ENCODE peak calls at places on chromosomes 13 and 19, in four cellular contexts. Q is body of pancreas, M is ascending aorta, B is cardiac muscle cell. X is an unnamed sample.

GRCh38 chr13:44373601-44374347 is at the start of gene SERP2:
- DNase-seq in Q (peak; percentile 29), M (no peak), B (peak; percentile 50), X (no peak)

GRCh38 chr19:35555301-35556005 is 8.0 kb downstream of the ATP4A start:
- DNase-seq in Q (peak; percentile 34), M (no peak), B (peak; percentile 44), X (no peak)

GRCh38 chr13:49540552-49540951 is 44.8 kb downstream of the PHF11 start:
- DNase-seq in Q (no peak), M (no peak), B (peak; percentile 60), X (no peak)

GRCh38 chr13:77298403-77298802 is 28.5 kb downstream of the MYCBP2 start:
- DNase-seq in Q (no peak), M (no peak), B (no peak), X (no peak)

GRCh38 chr13:19927117-19927734 is 31.3 kb upstream of the ZMYM2 start:
- DNase-seq in Q (no peak), M (no peak), B (peak; percentile 15), X (no peak)

GRCh38 chr19:44712864-44713515 is 14.0 kb downstream of the CEACAM16 start:
- DNase-seq in Q (no peak), M (no peak), B (no peak), X (no peak)

GRCh38 chr13:37058801-37059135 is 720 bp downstream of the SUPT20H start:
- DNase-seq in Q (peak; percentile 19), M (no peak), B (peak; percentile 34), X (no peak)

GRCh38 chr13:112066624-112067004 is 335 bp upstream of the SOX1 start:
- DNase-seq in Q (peak; percentile 44), M (no peak), B (peak; percentile 58), X (no peak)

GRCh38 chr19:48190288-48191284 is 20.1 kb downstream of the ZSWIM9 start:
- DNase-seq in Q (peak; percentile 70), M (peak; percentile 57), B (peak; percentile 79), X (peak; percentile 89)

DNA sequence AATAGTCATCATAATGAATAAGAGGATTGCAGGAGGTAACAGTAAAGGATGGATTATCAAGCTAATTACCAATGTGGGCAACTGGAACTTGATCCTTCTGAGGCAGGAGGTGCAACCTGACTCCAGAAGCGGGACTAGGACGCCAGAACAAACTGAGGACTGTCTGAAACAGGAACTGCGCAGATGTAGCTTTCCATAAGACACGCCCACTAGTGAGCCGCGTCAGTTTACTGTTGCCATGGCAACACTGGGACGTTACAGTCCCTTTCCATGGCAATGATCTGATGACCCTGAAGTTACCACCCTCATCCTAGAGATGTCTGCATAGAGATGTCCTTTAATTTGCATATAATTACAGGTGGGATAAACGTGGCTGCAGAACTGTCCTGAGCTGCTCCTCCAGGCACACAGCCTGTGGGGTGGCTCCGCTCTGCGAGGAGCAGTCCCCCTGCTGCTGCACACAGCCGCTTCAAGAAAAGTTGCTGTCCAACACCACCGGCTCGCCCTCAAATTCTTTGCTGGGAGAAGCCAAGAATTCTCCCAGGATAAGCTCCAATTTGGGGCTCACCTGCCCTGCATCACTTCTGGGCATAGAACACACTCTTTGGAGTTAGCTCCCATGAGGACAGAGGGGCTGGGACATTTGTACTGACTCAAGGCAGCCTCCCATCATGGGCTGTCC is 816.6 kb downstream of the UQCRFS1 start:
- DNase-seq in Q (no peak), M (no peak), B (no peak), X (no peak)
- H3K4me3 ChIP-seq in Q (no peak overlapping the region), M (no peak overlapping the region), B (no peak overlapping the region), X (no peak overlapping the region)

GRCh38 chr13:32164622-32165268 is 133.2 kb downstream of the FRY start:
- DNase-seq in Q (peak; percentile 31), M (no peak), B (peak; percentile 84), X (peak; percentile 36)
- H3K4me1 ChIP-seq in Q (no peaks in the 10 kb centered on the region), M (peaks cover 10% of the 10 kb centered on the region), B (peaks cover 26% of the 10 kb centered on the region), X (peaks cover 20% of the 10 kb centered on the region)

GRCh38 chr19:2291185-2291751 is 9.3 kb upstream of the PEAK3 start:
- DNase-seq in Q (no peak), M (no peak), B (no peak), X (no peak)
- H3K4me3 ChIP-seq in Q (no peak overlapping the region), M (peak overlapping the region; percentile 45), B (peak overlapping the region; percentile 14), X (peak overlapping the region; percentile 17)

GRCh38 chr13:46615888-46616531 is 63.0 kb downstream of the LRCH1 start:
- DNase-seq in Q (no peak), M (no peak), B (peak; percentile 44), X (no peak)

GRCh38 chr13:46620029-46620428 is 67.1 kb downstream of the LRCH1 start:
- DNase-seq in Q (no peak), M (no peak), B (no peak), X (no peak)

GRCh38 chr13:46617885-46618284 is 64.9 kb downstream of the LRCH1 start:
- DNase-seq in Q (no peak), M (no peak), B (no peak), X (no peak)

GRCh38 chr13:46614582-46614981 is 61.6 kb downstream of the LRCH1 start:
- DNase-seq in Q (no peak), M (no peak), B (peak; percentile 88), X (no peak)

GRCh38 chr13:46617382-46617781 is 64.4 kb downstream of the LRCH1 start:
- DNase-seq in Q (no peak), M (no peak), B (peak; percentile 37), X (no peak)
- H3K4me1 ChIP-seq in Q (peaks cover 41% of the 10 kb centered on the region), M (peaks cover 37% of the 10 kb centered on the region), B (peaks cover 39% of the 10 kb centered on the region), X (peaks cover 13% of the 10 kb centered on the region)

GRCh38 chr19:13747098-13747453 is 17.2 kb upstream of the MRI1 start:
- DNase-seq in Q (no peak), M (no peak), B (no peak), X (no peak)

GRCh38 chr19:13748169-13748884 is 16.0 kb upstream of the MRI1 start:
- DNase-seq in Q (no peak), M (no peak), B (peak; percentile 53), X (no peak)

GRCh38 chr19:13756210-13756609 is 8.1 kb upstream of the MRI1 start:
- DNase-seq in Q (no peak), M (no peak), B (no peak), X (no peak)

GRCh38 chr19:13751436-13751835 is 12.9 kb upstream of the MRI1 start:
- DNase-seq in Q (no peak), M (no peak), B (no peak), X (no peak)
- H3K4me3 ChIP-seq in Q (no peak overlapping the region), M (no peak overlapping the region), B (no peak overlapping the region), X (no peak overlapping the region)

DNA sequence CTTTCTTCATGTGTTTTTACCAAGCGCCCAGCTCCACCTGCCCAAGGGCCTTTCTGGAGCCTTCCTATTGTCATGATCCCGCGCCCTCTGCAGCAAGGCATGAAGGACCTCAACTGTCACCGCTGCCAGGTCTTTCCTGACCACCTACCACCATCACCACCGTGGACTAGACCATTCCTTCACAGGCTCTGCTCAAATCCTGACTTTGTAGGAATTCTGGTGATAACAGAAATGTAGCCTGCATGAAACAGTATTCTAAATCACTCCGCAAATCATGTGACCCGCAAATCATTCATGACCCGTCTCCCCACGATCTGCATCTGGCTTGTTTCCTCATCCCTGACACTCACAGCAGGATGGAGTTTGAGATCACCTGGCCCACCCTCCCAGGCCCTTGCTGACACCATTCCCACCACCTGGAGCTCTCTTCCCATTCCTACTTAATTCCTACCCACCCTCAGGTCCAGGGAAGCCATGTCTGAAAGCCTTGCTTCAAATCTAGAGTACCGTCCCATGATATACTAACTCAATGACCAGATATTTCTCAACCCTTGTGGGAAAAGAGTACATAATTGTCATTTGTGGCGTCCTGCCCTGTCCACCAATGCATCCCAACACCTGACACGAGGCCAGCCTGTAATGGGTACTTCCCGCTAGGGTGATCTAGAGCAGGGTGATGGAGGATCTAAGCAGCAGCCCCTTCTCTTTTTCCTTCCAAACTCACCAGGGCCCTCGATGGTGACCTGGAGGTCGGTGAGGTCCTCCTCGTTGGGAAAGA is 1.3 kb downstream of the UBE2S start:
- DNase-seq in Q (no peak), M (no peak), B (no peak), X (no peak)
- H3K4me1 ChIP-seq in Q (peaks cover 13% of the 10 kb centered on the region), M (peaks cover 13% of the 10 kb centered on the region), B (no peaks in the 10 kb centered on the region), X (no peaks in the 10 kb centered on the region)